ENCODE peak calls at places on chromosome 2, in six cellular contexts. B is psoas muscle; X is heart right ventricle; H is GM23248; R is foreskin keratinocyte; O is CD8-positive, alpha-beta T cell. Q is an unnamed sample.

GRCh38 chr2:150204449-150204848 is 283.0 kb downstream of the RND3 start:
- DNase-seq in B (no peak), X (no peak), H (peak; percentile 95), R (peak; percentile 51), O (no peak), Q (no peak)

GRCh38 chr2:169775765-169776482 is 22.7 kb upstream of the SSB start:
- DNase-seq in B (no peak), X (no peak), H (peak; percentile 25), R (no peak), O (no peak), Q (no peak)

GRCh38 chr2:199940373-199940772 is 14.9 kb downstream of the TYW5 start:
- DNase-seq in B (no peak), X (no peak), H (peak; percentile 69), R (no peak), O (no peak), Q (no peak)

GRCh38 chr2:171712051-171712450 is 24.8 kb downstream of the DYNC1I2 start:
- DNase-seq in B (no peak), X (no peak), H (peak; percentile 89), R (peak; percentile 23), O (no peak), Q (no peak)

GRCh38 chr2:224922142-224922727 is 120.0 kb downstream of the DOCK10 start:
- DNase-seq in B (no peak), X (no peak), H (no peak), R (no peak), O (no peak), Q (no peak)

GRCh38 chr2:234840336-234840735 is 111.5 kb upstream of the SH3BP4 start:
- DNase-seq in B (peak; percentile 36), X (peak; percentile 57), H (peak; percentile 91), R (peak; percentile 63), O (no peak), Q (no peak)

GRCh38 chr2:157302492-157303099 is 23.0 kb downstream of the ERMN start:
- DNase-seq in B (no peak), X (peak; percentile 8), H (peak; percentile 81), R (peak; percentile 10), O (peak; percentile 30), Q (no peak)

GRCh38 chr2:213640742-213641425 is 356.6 kb downstream of the SPAG16 start:
- DNase-seq in B (no peak), X (no peak), H (no peak), R (peak; percentile 20), O (no peak), Q (no peak)

GRCh38 chr2:203873921-203874631 is 6.5 kb downstream of the CTLA4 start:
- DNase-seq in B (no peak), X (no peak), H (no peak), R (no peak), O (no peak), Q (no peak)

GRCh38 chr2:9772035-9772998 is 71.0 kb upstream of the TAF1B start:
- DNase-seq in B (no peak), X (no peak), H (no peak), R (no peak), O (no peak), Q (no peak)

GRCh38 chr2:83017366-83018090 is 1441.6 kb downstream of the SUCLG1 start:
- DNase-seq in B (no peak), X (no peak), H (no peak), R (peak; percentile 84), O (no peak), Q (no peak)

GRCh38 chr2:165113414-165113813 is 90.4 kb downstream of the SCN3A start:
- DNase-seq in B (no peak), X (no peak), H (peak; percentile 19), R (no peak), O (no peak), Q (no peak)

GRCh38 chr2:159326569-159327255 is 40.2 kb upstream of the WDSUB1 start:
- DNase-seq in B (peak; percentile 11), X (no peak), H (peak; percentile 73), R (no peak), O (no peak), Q (no peak)

DNA sequence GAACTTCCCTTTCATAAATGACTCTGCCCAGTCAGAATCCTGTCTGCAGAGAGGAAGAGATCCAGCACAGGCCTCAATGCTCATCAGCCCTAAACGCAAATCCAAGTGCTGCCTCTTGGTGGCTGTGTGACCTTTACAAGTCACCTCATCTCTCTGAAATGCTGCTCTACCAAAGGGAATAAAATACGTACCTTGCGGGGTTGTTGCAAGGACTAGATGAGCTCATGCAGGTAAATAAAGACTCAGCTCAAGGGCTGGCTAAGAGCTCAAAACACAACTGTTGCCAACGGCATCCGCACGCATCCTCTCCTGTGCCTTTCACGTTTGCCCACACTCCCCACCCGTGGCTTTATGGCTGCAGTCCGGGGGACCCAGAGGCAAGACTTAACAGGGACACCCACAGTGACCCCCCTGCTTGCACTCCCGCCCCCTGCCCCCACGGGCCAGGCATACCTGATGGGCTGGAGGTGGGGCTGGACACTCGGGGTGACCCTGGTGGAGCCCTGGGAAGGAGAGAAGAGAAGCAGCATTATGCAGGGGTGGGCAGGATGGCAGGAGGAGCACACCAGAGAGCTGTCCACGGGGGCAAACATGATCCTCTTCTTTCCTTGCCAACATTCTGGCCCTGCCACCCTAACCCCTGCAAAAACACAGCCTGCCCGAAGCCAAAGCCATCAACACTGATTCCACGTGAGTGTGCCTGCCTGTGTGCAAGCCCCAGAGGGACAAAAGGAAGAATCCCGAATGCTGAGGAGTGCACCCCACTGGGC is 102.6 kb downstream of the TNS1 start:
- DNase-seq in B (no peak), X (no peak), H (peak; percentile 27), R (no peak), O (no peak), Q (no peak)
- H3K4me1 ChIP-seq in B (peaks cover 80% of the 10 kb centered on the region), X (peaks cover 84% of the 10 kb centered on the region), H (peaks cover 43% of the 10 kb centered on the region), R (no peaks in the 10 kb centered on the region), O (no peaks in the 10 kb centered on the region), Q (peaks cover 79% of the 10 kb centered on the region)

DNA sequence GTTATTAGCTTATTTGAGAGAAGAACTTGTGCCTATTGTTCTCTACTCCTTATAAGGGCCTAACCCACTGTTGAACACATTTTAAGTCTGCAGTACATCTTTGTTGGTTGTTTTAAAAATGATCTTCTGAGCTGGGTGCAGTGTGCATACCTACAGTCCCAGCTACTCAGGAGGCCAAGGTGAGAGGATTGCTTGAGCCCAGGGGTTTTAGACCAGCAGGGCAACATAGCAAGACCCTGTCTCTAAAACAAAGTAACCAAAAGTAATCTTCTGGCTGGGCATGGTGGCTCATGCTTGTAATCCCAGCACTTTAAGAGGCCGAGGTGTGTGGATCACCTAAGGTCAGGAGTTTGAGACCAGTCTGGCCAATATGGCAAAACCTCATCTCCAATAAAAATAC is 25.8 kb upstream of the RAB10 start:
- DNase-seq in B (no peak), X (no peak), H (no peak), R (no peak), O (no peak), Q (no peak)
- H3K27ac ChIP-seq in B (peak overlapping the region; percentile 67), X (no peak overlapping the region), H (peak overlapping the region; percentile 87), R (peak overlapping the region; percentile 80), O (no peak overlapping the region), Q (no peak overlapping the region)

DNA sequence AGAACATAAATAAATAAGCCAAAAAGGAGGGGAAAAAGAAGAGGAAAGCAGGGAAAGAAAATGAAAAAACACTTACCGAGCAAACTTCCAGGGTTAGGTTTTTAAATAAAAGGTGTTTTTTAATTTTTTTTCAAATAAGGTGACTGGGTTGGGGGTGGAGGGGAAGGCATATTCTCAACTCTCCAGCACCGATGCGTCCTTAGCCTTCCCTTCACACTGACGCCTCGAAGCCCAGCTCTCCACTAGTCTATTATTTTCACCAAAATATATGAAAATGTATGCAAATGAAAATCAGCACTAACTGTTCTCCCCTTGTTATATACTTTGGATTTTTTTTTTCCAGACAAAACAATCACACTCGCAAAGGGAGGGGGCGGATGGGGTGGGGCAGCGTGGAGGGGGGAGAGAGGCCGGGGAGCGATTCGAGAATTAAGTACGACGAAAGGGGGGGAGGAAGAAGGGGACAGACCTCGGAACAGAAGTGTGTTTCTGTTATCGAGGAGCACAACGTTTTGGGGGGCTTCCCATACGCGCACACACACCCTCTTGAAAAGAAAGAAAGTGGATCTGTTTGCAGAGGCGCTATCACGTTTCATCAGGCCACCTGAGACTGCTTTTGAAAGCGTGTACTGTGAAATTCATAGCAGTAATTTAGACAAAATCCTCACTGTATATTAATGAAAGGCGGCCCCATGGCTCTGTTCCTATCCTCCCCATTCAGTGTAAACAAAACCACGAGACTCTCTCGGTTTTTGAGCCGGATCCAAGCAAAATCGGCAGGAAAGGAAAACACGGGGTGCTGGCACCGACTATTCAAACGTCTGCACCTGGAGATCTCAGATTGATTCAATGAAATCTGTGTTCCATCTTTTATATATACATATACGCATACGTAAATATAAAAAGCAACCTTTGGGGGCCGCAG is 2.4 kb upstream of the POU3F3 start:
- DNase-seq in B (no peak), X (no peak), H (no peak), R (no peak), O (no peak), Q (no peak)
- H3K4me1 ChIP-seq in B (peaks cover 14% of the 10 kb centered on the region), X (peaks cover 8% of the 10 kb centered on the region), H (no peaks in the 10 kb centered on the region), R (no peaks in the 10 kb centered on the region), O (peaks cover 27% of the 10 kb centered on the region), Q (peaks cover 5% of the 10 kb centered on the region)

DNA sequence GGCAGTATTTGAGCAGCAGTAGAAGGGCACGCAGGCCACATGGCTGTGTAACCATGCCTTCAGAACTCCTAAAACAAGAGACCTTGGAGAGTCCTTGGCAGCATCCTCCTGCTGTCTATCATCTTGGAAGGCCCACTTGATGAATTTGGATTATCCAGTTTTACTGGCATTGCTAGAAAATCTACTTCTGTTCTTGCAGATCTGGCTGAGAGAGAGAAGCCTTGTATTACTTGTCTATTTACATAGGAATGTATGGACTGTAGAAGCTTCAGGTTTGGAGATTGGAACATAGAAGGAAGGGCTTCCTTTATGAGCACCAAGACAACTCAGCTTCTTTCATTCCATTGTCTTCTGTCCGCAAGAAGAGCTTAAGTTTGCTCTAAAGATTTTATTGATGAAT is 16.1 kb upstream of the GPBAR1 start:
- DNase-seq in B (no peak), X (no peak), H (no peak), R (no peak), O (no peak), Q (no peak)
- H3K27ac ChIP-seq in B (no peak overlapping the region), X (no peak overlapping the region), H (no peak overlapping the region), R (no peak overlapping the region), O (no peak overlapping the region), Q (no peak overlapping the region)

GRCh38 chr2:98463081-98463481 is 18.4 kb downstream of the INPP4A start:
- DNase-seq in B (no peak), X (no peak), H (no peak), R (no peak), O (no peak), Q (no peak)
- H3K4me1 ChIP-seq in B (peaks cover 42% of the 10 kb centered on the region), X (peaks cover 46% of the 10 kb centered on the region), H (peaks cover 10% of the 10 kb centered on the region), R (peaks cover 11% of the 10 kb centered on the region), O (peaks cover 91% of the 10 kb centered on the region), Q (peaks cover 13% of the 10 kb centered on the region)

GRCh38 chr2:7356909-7357584 is 439.8 kb downstream of the RNF144A start:
- DNase-seq in B (no peak), X (no peak), H (no peak), R (no peak), O (no peak), Q (peak; percentile 86)
- H3K27ac ChIP-seq in B (no peak overlapping the region), X (no peak overlapping the region), H (no peak overlapping the region), R (no peak overlapping the region), O (no peak overlapping the region), Q (peak overlapping the region; percentile 83)

GRCh38 chr2:70941186-70941585 is 5.5 kb downstream of the ATP6V1B1 start:
- DNase-seq in B (no peak), X (no peak), H (no peak), R (no peak), O (no peak), Q (no peak)
- H3K4me1 ChIP-seq in B (no peaks in the 10 kb centered on the region), X (no peaks in the 10 kb centered on the region), H (no peaks in the 10 kb centered on the region), R (no peaks in the 10 kb centered on the region), O (no peaks in the 10 kb centered on the region), Q (no peaks in the 10 kb centered on the region)

Q was measured in kidney.